ENCODE peak calls at places on chromosomes 3 and 15, in seven cellular contexts. S is fibroblast of lung, P is ovary, D is upper lobe of right lung, K is PC-3, Y is AG04450, B is stomach. A is an unnamed sample.

GRCh38 chr15:50744601-50745000 is 20.9 kb downstream of the SPPL2A start:
- DNase-seq in K (no peak), Y (no peak), B (no peak), D (no peak), S (peak; percentile 28), P (no peak), A (no peak)

GRCh38 chr3:67382551-67382950 is 271.9 kb downstream of the SUCLG2 start:
- DNase-seq in K (no peak), S (no peak), D (no peak), P (no peak), Y (no peak), B (no peak), A (no peak)

GRCh38 chr15:80169768-80170357 is 17.1 kb downstream of the FAH start:
- DNase-seq in P (no peak), K (no peak), S (no peak), B (no peak), Y (no peak), D (no peak), A (no peak)

GRCh38 chr15:41870689-41871081 is 23.2 kb downstream of the SPTBN5 start:
- DNase-seq in P (no peak), B (no peak), S (peak; percentile 80), D (no peak), Y (peak; percentile 57), K (peak; percentile 98), A (no peak)

GRCh38 chr15:27241942-27242341 is 271.0 kb downstream of the GABRG3 start:
- DNase-seq in Y (no peak), P (no peak), K (peak; percentile 12), D (no peak), S (peak; percentile 70), B (no peak), A (no peak)

GRCh38 chr3:185653949-185654757 is 68.1 kb downstream of the SENP2 start:
- DNase-seq in S (peak; percentile 70), B (no peak), D (no peak), Y (no peak), K (no peak), P (no peak), A (no peak)

GRCh38 chr3:186788482-186789370 is 5.3 kb downstream of the EIF4A2 start:
- DNase-seq in Y (no peak), D (no peak), B (no peak), K (no peak), S (no peak), P (no peak), A (no peak)

GRCh38 chr15:27222479-27222878 is 251.5 kb downstream of the GABRG3 start:
- DNase-seq in S (peak; percentile 94), K (peak; percentile 54), D (no peak), Y (no peak), P (no peak), B (no peak), A (no peak)

GRCh38 chr3:31187380-31187779 is 292.9 kb upstream of the GADL1 start:
- DNase-seq in B (no peak), D (no peak), S (no peak), P (no peak), Y (no peak), K (no peak), A (no peak)

GRCh38 chr3:187166750-187167149 is 27.5 kb upstream of the RPL39L start:
- DNase-seq in P (no peak), D (no peak), Y (no peak), K (no peak), B (no peak), S (no peak), A (no peak)

GRCh38 chr3:110568246-110568645 is 503.4 kb upstream of the NECTIN3 start:
- DNase-seq in D (no peak), P (no peak), Y (peak; percentile 49), S (peak; percentile 93), B (no peak), K (peak; percentile 91), A (no peak)

GRCh38 chr15:72197045-72197459 is 535 bp downstream of the GRAMD2A start:
- DNase-seq in D (no peak), B (no peak), K (no peak), S (no peak), P (no peak), Y (no peak), A (no peak)

GRCh38 chr15:98682992-98683701 is 34.8 kb downstream of the IGF1R start:
- DNase-seq in P (no peak), Y (no peak), K (no peak), S (no peak), B (no peak), D (no peak), A (no peak)

GRCh38 chr3:163622384-163622783 is 1455.9 kb downstream of the SI start:
- DNase-seq in S (no peak), K (peak; percentile 63), D (no peak), P (no peak), Y (no peak), B (no peak), A (no peak)

GRCh38 chr3:47010050-47010712 is 30.7 kb downstream of the NBEAL2 start:
- DNase-seq in D (peak; percentile 74), P (peak; percentile 20), S (no peak), Y (no peak), B (peak; percentile 23), K (no peak), A (peak; percentile 10)

GRCh38 chr3:157865449-157865862 is 240.8 kb downstream of the SHOX2 start:
- DNase-seq in S (no peak), K (peak; percentile 60), B (no peak), Y (no peak), P (no peak), D (peak; percentile 71), A (peak; percentile 33)

GRCh38 chr3:177960722-177961121 is 575.5 kb upstream of the KCNMB2 start:
- DNase-seq in Y (no peak), P (no peak), K (no peak), D (no peak), S (peak; percentile 24), B (no peak), A (no peak)

GRCh38 chr15:58383876-58384275 is 47.9 kb upstream of the LIPC start:
- DNase-seq in P (no peak), K (no peak), S (no peak), Y (no peak), B (no peak), D (no peak), A (no peak)

GRCh38 chr3:138694287-138695007 is 85.9 kb downstream of the FAIM start:
- DNase-seq in K (peak; percentile 76), S (peak; percentile 99), B (no peak), D (no peak), Y (peak; percentile 91), P (peak; percentile 36), A (no peak)

GRCh38 chr3:172513488-172513887 is 9.7 kb downstream of the TNFSF10 start:
- DNase-seq in B (no peak), P (no peak), D (no peak), Y (peak; percentile 48), K (no peak), S (peak; percentile 39), A (no peak)

GRCh38 chr15:97052526-97052925 is 722.0 kb downstream of the NR2F2 start:
- DNase-seq in D (no peak), K (no peak), P (no peak), Y (no peak), B (no peak), S (no peak), A (no peak)

DNA sequence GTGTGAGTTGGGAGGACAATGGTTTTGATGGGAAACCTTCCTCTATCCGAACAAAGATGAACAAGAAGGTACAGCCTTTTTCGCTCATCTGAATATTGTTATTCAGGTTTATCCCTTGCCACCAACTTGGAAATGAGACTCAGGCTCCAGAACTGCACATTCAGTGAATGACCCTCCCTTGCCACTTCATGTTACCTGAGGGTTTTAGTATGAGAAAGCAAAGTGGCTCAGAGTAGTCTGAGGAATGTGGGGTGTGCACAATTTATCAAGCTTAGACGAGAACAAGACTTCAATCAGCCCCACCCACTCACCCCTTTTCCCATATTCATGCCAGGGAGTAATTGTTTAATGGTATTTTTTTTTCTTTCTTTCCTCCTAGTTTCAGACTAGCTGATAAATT is 265.3 kb upstream of the POU1F1 start:
- DNase-seq in S (no peak), P (no peak), Y (no peak), K (no peak), D (no peak), B (no peak), A (no peak)
- H3K27ac ChIP-seq in S (no peak overlapping the region), P (no peak overlapping the region), Y (no peak overlapping the region), K (no peak overlapping the region), D (no peak overlapping the region), B (no peak overlapping the region), A (no peak overlapping the region)

GRCh38 chr3:13538520-13539284 is 10.2 kb upstream of the FBLN2 start:
- DNase-seq in Y (no peak), D (no peak), K (peak; percentile 13), P (no peak), B (no peak), S (no peak), A (no peak)
- TF ChIP-seq CTCF in Y (no peak), D (no peak), K (no peak), P (no peak), B (no peak), S (no peak), A (no peak)

GRCh38 chr3:473284-473800 is 276.8 kb downstream of the CHL1 start:
- DNase-seq in Y (no peak), S (no peak), P (no peak), B (no peak), D (no peak), K (no peak), A (no peak)

GRCh38 chr3:463793-464192 is 267.2 kb downstream of the CHL1 start:
- DNase-seq in K (no peak), P (no peak), S (no peak), B (no peak), Y (no peak), D (no peak), A (no peak)

GRCh38 chr3:464255-464654 is 267.7 kb downstream of the CHL1 start:
- DNase-seq in S (no peak), K (no peak), P (no peak), D (no peak), B (no peak), Y (no peak), A (no peak)

GRCh38 chr3:462851-463250 is 266.3 kb downstream of the CHL1 start:
- DNase-seq in Y (no peak), B (no peak), S (no peak), P (no peak), K (no peak), D (no peak), A (no peak)

DNA sequence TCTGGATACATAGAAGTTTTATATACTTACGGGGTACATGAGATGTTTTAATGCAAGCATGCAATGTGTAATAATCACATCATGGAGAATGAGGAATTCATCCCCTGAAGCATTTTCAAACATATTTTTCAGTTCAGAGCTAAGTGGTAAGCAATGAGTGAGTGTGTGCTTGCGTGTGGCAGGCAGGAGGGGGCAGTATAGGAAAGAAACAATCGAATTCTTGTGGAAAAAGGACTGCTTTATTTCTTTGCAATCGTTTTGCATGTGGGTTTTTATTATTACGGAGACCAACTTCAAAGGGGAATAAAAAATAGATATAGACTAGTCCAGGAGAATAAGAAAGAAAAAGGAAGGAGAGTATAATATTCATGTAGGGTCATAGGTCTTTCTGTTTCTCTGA is 271.6 kb downstream of the CHL1 start:
- DNase-seq in K (peak; percentile 25), Y (no peak), P (no peak), B (no peak), S (no peak), D (no peak), A (no peak)
- H3K9me3 ChIP-seq in K (peaks cover 14% of the 10 kb centered on the region), Y (peaks cover 3% of the 10 kb centered on the region), P (no peaks in the 10 kb centered on the region), B (no peaks in the 10 kb centered on the region), S (no peaks in the 10 kb centered on the region), D (no peaks in the 10 kb centered on the region), A (no peaks in the 10 kb centered on the region)

DNA sequence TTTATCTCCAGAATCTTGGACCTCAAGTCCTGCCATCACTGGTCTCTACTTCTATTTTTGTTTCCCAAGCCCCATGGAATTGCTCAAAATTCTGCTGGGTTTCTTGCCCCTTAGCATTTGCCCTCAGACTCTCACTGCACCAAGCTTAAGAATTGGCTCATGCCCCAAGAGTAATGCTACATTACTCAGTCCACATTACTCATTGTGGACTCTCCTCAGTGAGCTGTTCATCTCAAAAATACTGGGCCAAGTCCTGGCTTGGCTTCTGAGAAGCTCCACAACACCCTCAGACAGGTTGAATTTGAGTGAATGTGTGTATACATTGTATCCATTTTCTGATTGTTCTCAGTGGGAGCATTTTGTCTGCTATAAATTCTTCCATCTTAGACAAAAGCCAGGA is 364.4 kb upstream of the ARHGEF26 start:
- DNase-seq in D (no peak), Y (no peak), S (peak; percentile 55), P (no peak), B (no peak), K (peak; percentile 89), A (no peak)
- H3K27ac ChIP-seq in D (no peak overlapping the region), Y (no peak overlapping the region), S (no peak overlapping the region), P (no peak overlapping the region), B (no peak overlapping the region), K (peak overlapping the region; percentile 37), A (no peak overlapping the region)